ENCODE peak calls at places on chromosomes 16 and 17, in five cellular contexts. C, U, Z, G and N are unnamed samples.

GRCh38 chr17:74326506-74326905 is 480 bp downstream of the KIF19 start:
- DNase-seq in C (no peak), U (no peak), Z (no peak), G (no peak), N (no peak)

GRCh38 chr17:77285594-77286390 is 145.0 kb downstream of the SEC14L1 start:
- DNase-seq in C (no peak), U (no peak), Z (peak; percentile 31), G (no peak), N (peak; percentile 31)

GRCh38 chr17:59617141-59617757 is 2.4 kb upstream of the CLTC start:
- DNase-seq in C (no peak), U (no peak), Z (no peak), G (no peak), N (no peak)

GRCh38 chr17:58412910-58413630 is 4.3 kb downstream of the RNF43 start:
- DNase-seq in C (no peak), U (no peak), Z (no peak), G (no peak), N (no peak)

GRCh38 chr17:30095507-30096244 is 20.9 kb upstream of the NSRP1 start:
- DNase-seq in C (no peak), U (peak; percentile 74), Z (no peak), G (no peak), N (peak; percentile 14)

GRCh38 chr16:9874233-9874632 is 308.0 kb downstream of the GRIN2A start:
- DNase-seq in C (no peak), U (no peak), Z (no peak), G (no peak), N (no peak)

GRCh38 chr17:59753522-59754467 is 46.3 kb downstream of the VMP1 start:
- DNase-seq in C (no peak), U (peak; percentile 93), Z (peak; percentile 55), G (no peak), N (no peak)

GRCh38 chr17:30376621-30377452 is 1.9 kb upstream of the CPD start:
- DNase-seq in C (no peak), U (no peak), Z (peak; percentile 53), G (no peak), N (peak; percentile 74)

GRCh38 chr17:42675984-42676423 is 790 bp downstream of the PLEKHH3 start:
- DNase-seq in C (no peak), U (no peak), Z (no peak), G (no peak), N (peak; percentile 55)

GRCh38 chr17:35725058-35725457 is 6.4 kb upstream of the RASL10B start:
- DNase-seq in C (no peak), U (no peak), Z (no peak), G (no peak), N (no peak)

GRCh38 chr17:37233001-37233400 is 142.8 kb upstream of the C17orf78 start:
- DNase-seq in C (no peak), U (no peak), Z (no peak), G (no peak), N (no peak)

GRCh38 chr16:88026964-88027938 is 76.0 kb downstream of the BANP start:
- DNase-seq in C (no peak), U (no peak), Z (no peak), G (no peak), N (no peak)

GRCh38 chr17:38427160-38427949 is 909 bp upstream of the ARHGAP23 start:
- DNase-seq in C (no peak), U (no peak), Z (no peak), G (no peak), N (no peak)

GRCh38 chr17:81422776-81423697 is 27.8 kb downstream of the BAHCC1 start:
- DNase-seq in C (no peak), U (no peak), Z (no peak), G (no peak), N (peak; percentile 69)

GRCh38 chr16:77289331-77289809 is 90.2 kb downstream of the SYCE1L start:
- DNase-seq in C (no peak), U (no peak), Z (no peak), G (no peak), N (no peak)

GRCh38 chr16:10552998-10553491 is 27.4 kb downstream of the EMP2 start:
- DNase-seq in C (no peak), U (peak; percentile 94), Z (no peak), G (peak; percentile 32), N (peak; percentile 27)